ENCODE peak calls at places on chromosomes 4 and X, in four cellular contexts. M is SK-N-SH, A is GM12878, D is H1. O is an unnamed sample.

GRCh38 chr4:95409750-95410149 is 139.0 kb downstream of the UNC5C start:
- DNase-seq in M (no peak), A (no peak), D (no peak), O (no peak)

GRCh38 chr4:119632216-119632615 is 3.6 kb upstream of the PDE5A start:
- DNase-seq in M (no peak), A (no peak), D (no peak), O (no peak)

GRCh38 chr4:109183851-109184345 is 118.6 kb downstream of the COL25A1 start:
- DNase-seq in M (no peak), A (no peak), D (no peak), O (no peak)

GRCh38 chr4:67721770-67722597 is 21.0 kb upstream of the UBA6 start:
- DNase-seq in M (no peak), A (no peak), D (no peak), O (no peak)

GRCh38 chrX:46912673-46913491 is 661 bp downstream of the JADE3 start:
- DNase-seq in M (peak), A (no peak), D (no peak), O (peak)

GRCh38 chr4:37812713-37813112 is 13.8 kb upstream of the PGM2 start:
- DNase-seq in M (no peak), A (no peak), D (no peak), O (no peak)

GRCh38 chrX:44674906-44675305 is 132.2 kb upstream of the FUNDC1 start:
- DNase-seq in M (no peak), A (no peak), D (no peak), O (no peak)

GRCh38 chrX:153781428-153782047 is 697 bp downstream of the SRPK3 start:
- DNase-seq in M (no peak), A (no peak), D (no peak), O (no peak)

GRCh38 chr4:159227984-159228383 is 125.1 kb downstream of the RAPGEF2 start:
- DNase-seq in M (peak), A (no peak), D (peak), O (no peak)

GRCh38 chr4:85478576-85478975 is 3.6 kb downstream of the ARHGAP24 start:
- DNase-seq in M (no peak), A (no peak), D (no peak), O (no peak)

GRCh38 chrX:72269671-72270251 is 7.3 kb downstream of the RPS4X start:
- DNase-seq in M (no peak), A (no peak), D (no peak), O (no peak)

GRCh38 chr4:158285429-158286216 is 75.3 kb downstream of the TMEM144 start:
- DNase-seq in M (no peak), A (no peak), D (no peak), O (no peak)

GRCh38 chr4:128349921-128350320 is 62.3 kb upstream of the PGRMC2 start:
- DNase-seq in M (no peak), A (no peak), D (no peak), O (peak)

GRCh38 chr4:15986900-15987299 is 23.9 kb upstream of the FGFBP2 start:
- DNase-seq in M (no peak), A (no peak), D (no peak), O (no peak)

GRCh38 chr4:176001171-176002006 is 64.3 kb upstream of the WDR17 start:
- DNase-seq in M (peak), A (no peak), D (peak), O (no peak)

GRCh38 chr4:2962614-2963184 is 507 bp downstream of the NOP14 start:
- DNase-seq in M (no peak), A (no peak), D (no peak), O (peak)

GRCh38 chr4:1813915-1814314 is 20.8 kb downstream of the FGFR3 start:
- DNase-seq in M (no peak), A (no peak), D (no peak), O (no peak)

GRCh38 chr4:17492058-17492741 is 19.7 kb downstream of the QDPR start:
- DNase-seq in M (peak), A (no peak), D (no peak), O (no peak)

GRCh38 chr4:170087163-170087700 is 2.5 kb downstream of the AADAT start:
- DNase-seq in M (no peak), A (no peak), D (no peak), O (no peak)

GRCh38 chrX:15170927-15171326 is 99.0 kb downstream of the ASB9 start:
- DNase-seq in M (no peak), A (no peak), D (no peak), O (no peak)

GRCh38 chr4:169723207-169723606 is 34.5 kb downstream of the HPF1 start:
- DNase-seq in M (peak), A (no peak), D (no peak), O (no peak)

GRCh38 chr4:169791527-169792156 is 33.9 kb upstream of the HPF1 start:
- DNase-seq in M (peak), A (no peak), D (peak), O (peak)

GRCh38 chrX:119870626-119871131 is 854 bp downstream of the RNF113A start:
- DNase-seq in M (peak), A (no peak), D (no peak), O (peak)

GRCh38 chr4:161454860-161455259 is 708.9 kb downstream of the FSTL5 start:
- DNase-seq in M (no peak), A (no peak), D (no peak), O (no peak)

DNA sequence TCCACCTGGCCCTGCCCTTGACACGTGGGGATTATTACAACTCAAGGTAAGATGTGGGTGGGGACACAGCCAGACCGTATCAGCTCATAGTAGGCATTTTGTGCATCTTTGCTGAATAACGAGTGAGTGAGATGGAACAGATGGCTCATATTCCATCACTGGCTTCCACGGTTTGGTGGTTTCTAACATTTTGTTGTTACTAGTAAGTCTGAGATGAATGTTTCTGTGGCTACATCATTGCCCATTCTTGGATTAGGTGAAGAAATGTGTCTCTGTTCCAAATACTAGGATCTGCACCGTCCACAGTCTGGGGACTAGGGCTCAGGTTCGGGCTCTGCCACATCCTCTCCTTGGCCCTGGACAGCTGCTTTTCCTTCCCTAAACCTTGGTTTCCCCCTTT is 3.6 kb downstream of the ABLIM2 start:
- DNase-seq in M (no peak), A (no peak), D (no peak), O (no peak)
- TF ChIP-seq NRF1 in M (no peak), A (no peak), D (no peak), O (no peak)

GRCh38 chrX:129525162-129525561 is 1.9 kb upstream of the SMARCA1 start:
- DNase-seq in M (no peak), A (no peak), D (no peak), O (no peak)
- TF ChIP-seq NRF1 in M (no peak), A (no peak), D (no peak), O (no peak)

DNA sequence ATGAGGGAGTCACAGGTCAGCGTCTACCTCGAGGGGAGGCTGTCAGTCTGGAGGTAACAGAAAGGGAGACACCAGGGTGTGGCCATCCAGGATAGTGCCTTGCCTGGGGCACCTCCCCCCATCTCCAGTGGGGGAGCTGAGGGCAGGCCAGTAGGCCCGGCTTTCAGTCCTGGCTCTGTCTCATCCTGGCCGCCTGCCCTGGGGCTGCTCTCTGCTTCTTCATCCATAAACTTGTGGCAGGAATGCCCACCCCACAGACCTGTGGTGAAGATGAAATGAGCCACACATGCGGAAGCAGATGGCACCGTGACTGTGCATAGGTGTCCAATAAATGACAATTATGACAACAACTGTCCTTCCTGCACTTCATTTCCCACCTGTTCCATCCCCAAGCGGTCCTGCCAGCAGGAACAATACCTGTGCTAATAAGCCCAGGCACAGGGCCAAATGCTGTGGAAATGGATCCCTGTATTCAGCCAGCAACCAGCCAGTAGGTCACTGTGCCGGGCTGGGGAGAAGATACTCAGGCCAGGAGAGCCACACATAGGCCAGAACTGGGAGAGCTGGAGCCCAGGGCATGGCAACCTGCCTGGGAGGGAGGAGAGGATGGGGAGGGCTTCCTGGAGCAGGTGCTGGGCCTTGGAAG is 30.2 kb downstream of the TRO start:
- DNase-seq in M (no peak), A (no peak), D (no peak), O (no peak)
- TF ChIP-seq NRF1 in M (no peak), A (no peak), D (no peak), O (no peak)

GRCh38 chr4:48944252-48944651 is 37.7 kb upstream of the OCIAD2 start:
- DNase-seq in M (no peak), A (no peak), D (no peak), O (no peak)
- TF ChIP-seq NRF1 in M (no peak), A (no peak), D (no peak), O (no peak)

DNA sequence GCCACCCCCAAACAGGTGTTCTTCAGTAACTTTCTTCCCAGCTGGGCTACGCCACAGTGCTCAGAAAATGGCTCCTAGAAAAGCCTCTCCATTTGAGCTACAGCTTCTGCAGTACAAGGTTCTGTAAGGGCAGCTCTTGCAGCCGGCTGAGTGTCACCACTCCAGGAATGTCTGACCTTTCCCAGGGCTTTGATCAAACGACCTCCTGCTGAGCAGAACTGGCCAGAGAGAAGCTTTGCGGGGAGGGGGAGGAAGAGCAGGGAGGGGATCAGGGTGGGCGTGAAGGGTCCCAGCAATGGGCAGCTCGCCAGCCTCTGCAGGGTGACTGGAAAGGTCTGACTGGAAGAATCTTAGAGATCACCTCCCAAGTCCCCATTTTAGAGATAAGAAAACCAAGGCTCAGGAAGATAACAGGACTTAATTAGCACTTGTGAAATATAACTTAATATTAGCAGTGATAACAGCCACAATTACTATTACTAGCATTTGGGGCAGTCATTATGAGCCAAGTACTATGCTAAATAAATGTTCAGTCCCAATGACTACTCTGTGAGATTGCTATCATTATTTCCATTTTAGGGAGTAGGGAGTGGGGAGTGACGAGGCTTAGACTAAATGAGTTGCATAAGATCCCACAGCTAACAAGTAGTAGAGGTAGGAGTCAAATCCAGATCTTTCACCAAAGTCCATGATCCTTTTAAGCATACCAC is 51.1 kb downstream of the LEF1 start:
- DNase-seq in M (no peak), A (no peak), D (peak), O (peak)
- TF ChIP-seq NRF1 in M (no peak), A (no peak), D (no peak), O (no peak)

DNA sequence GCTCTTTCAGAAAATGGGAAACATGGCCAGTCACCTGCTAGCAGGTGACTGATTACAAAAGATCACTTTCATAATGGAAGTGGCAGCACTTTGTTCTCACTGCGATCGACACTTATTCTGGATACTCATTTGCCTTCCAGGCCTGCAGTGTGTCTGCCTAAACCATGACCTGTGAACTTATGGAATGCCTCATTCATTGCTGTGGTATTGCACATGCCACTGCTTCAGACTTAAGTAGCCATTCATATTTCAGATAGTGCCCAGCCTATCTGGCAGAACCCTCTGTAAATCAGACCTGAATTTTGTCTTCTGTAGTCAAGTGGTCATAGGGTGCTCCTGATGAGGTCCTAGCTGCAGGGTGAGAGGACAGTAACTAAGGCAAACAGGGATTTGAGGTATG is 23.3 kb upstream of the MGST2 start:
- DNase-seq in M (no peak), A (no peak), D (no peak), O (no peak)
- TF ChIP-seq NRF1 in M (no peak), A (no peak), D (no peak), O (no peak)

DNA sequence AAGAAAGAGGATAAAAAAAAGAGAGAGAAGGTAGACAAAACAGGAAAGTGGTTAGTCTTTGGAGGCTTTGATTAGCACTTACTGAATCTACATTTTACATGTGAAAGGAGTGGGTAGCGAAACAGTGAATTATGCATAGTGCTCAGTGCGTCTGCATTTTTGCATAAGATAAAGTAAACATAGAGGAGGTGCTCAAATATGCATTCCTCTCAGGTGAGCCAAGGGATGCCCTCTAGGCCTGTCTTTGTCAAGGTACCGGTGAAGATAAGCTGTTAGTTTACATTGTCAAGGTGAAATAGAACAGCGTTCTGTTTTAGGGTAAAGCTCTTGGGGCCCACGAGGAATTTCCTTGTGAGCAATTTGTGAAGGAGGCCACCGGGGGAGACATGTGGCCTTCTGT is 260.6 kb downstream of the TRIML1 start:
- DNase-seq in M (no peak), A (no peak), D (peak), O (no peak)
- TF ChIP-seq NRF1 in M (no peak), A (no peak), D (no peak), O (no peak)

GRCh38 chrX:150729956-150730355 is 36.8 kb downstream of the MTMR1 start:
- DNase-seq in M (no peak), A (no peak), D (no peak), O (no peak)

GRCh38 chrX:150736478-150736877 is 43.3 kb downstream of the MTMR1 start:
- DNase-seq in M (no peak), A (no peak), D (no peak), O (no peak)

GRCh38 chrX:150730719-150731118 is 37.5 kb downstream of the MTMR1 start:
- DNase-seq in M (no peak), A (no peak), D (no peak), O (no peak)

GRCh38 chrX:150731795-150732194 is 38.6 kb downstream of the MTMR1 start:
- DNase-seq in M (no peak), A (no peak), D (no peak), O (peak)
- TF ChIP-seq NRF1 in M (no peak), A (no peak), D (no peak), O (no peak)

GRCh38 chr4:127211377-127212268 is 421.1 kb upstream of the INTU start:
- DNase-seq in M (no peak), A (no peak), D (no peak), O (no peak)

GRCh38 chr4:127214001-127214400 is 418.8 kb upstream of the INTU start:
- DNase-seq in M (no peak), A (no peak), D (no peak), O (no peak)

GRCh38 chr4:127210877-127211276 is 421.9 kb upstream of the INTU start:
- DNase-seq in M (no peak), A (no peak), D (no peak), O (no peak)

GRCh38 chr4:127212269-127212580 is 420.5 kb upstream of the INTU start:
- DNase-seq in M (no peak), A (no peak), D (no peak), O (no peak)

GRCh38 chr4:127212701-127213100 is 420.1 kb upstream of the INTU start:
- DNase-seq in M (no peak), A (no peak), D (no peak), O (no peak)
- TF ChIP-seq NRF1 in M (no peak), A (no peak), D (no peak), O (no peak)

O was measured in K562.